ENCODE peak calls at places on chromosomes 3 and 15, in six cellular contexts. One of them, this sample, is unnamed.

GRCh38 chr15:50146661-50147060 is 27.6 kb upstream of the ATP8B4 start:
- DNase-seq in lower lobe of right lung: no peak
- DNase-seq in brain microvascular endothelial cell: no peak
- DNase-seq in iPS DF 19.7: no peak
- DNase-seq in NCI-H774: no peak
- DNase-seq in amniotic epithelial cell: no peak
- DNase-seq in this sample: no peak

GRCh38 chr3:46881819-46882376 is 4.4 kb downstream of the PTH1R start:
- DNase-seq in lower lobe of right lung: no peak
- DNase-seq in brain microvascular endothelial cell: no peak
- DNase-seq in iPS DF 19.7: no peak
- DNase-seq in NCI-H774: no peak
- DNase-seq in amniotic epithelial cell: no peak
- DNase-seq in this sample: peak; percentile 26

GRCh38 chr3:47370887-47371697 is 9.7 kb upstream of the PTPN23 start:
- DNase-seq in lower lobe of right lung: no peak
- DNase-seq in brain microvascular endothelial cell: no peak
- DNase-seq in iPS DF 19.7: no peak
- DNase-seq in NCI-H774: no peak
- DNase-seq in amniotic epithelial cell: no peak
- DNase-seq in this sample: no peak

GRCh38 chr3:137295336-137295735 is 337.6 kb downstream of the IL20RB start:
- DNase-seq in lower lobe of right lung: no peak
- DNase-seq in brain microvascular endothelial cell: no peak
- DNase-seq in iPS DF 19.7: no peak
- DNase-seq in NCI-H774: no peak
- DNase-seq in amniotic epithelial cell: no peak
- DNase-seq in this sample: no peak

GRCh38 chr3:183122257-183122932 is 23.1 kb upstream of the MCCC1 start:
- DNase-seq in lower lobe of right lung: no peak
- DNase-seq in brain microvascular endothelial cell: peak; percentile 59
- DNase-seq in iPS DF 19.7: no peak
- DNase-seq in NCI-H774: peak; percentile 65
- DNase-seq in amniotic epithelial cell: peak; percentile 49
- DNase-seq in this sample: no peak

GRCh38 chr3:13011369-13012227 is 61.6 kb downstream of the IQSEC1 start:
- DNase-seq in lower lobe of right lung: peak; percentile 80
- DNase-seq in brain microvascular endothelial cell: no peak
- DNase-seq in iPS DF 19.7: no peak
- DNase-seq in NCI-H774: no peak
- DNase-seq in amniotic epithelial cell: no peak
- DNase-seq in this sample: no peak

GRCh38 chr3:120795017-120795648 is 52.6 kb downstream of the GTF2E1 start:
- DNase-seq in lower lobe of right lung: peak; percentile 83
- DNase-seq in brain microvascular endothelial cell: peak; percentile 84
- DNase-seq in iPS DF 19.7: no peak
- DNase-seq in NCI-H774: peak; percentile 18
- DNase-seq in amniotic epithelial cell: peak; percentile 88
- DNase-seq in this sample: peak; percentile 76

GRCh38 chr15:72178976-72179585 is 18.5 kb downstream of the GRAMD2A start:
- DNase-seq in lower lobe of right lung: no peak
- DNase-seq in brain microvascular endothelial cell: no peak
- DNase-seq in iPS DF 19.7: no peak
- DNase-seq in NCI-H774: no peak
- DNase-seq in amniotic epithelial cell: no peak
- DNase-seq in this sample: peak; percentile 49

GRCh38 chr15:38176155-38176554 is 76.5 kb upstream of the SPRED1 start:
- DNase-seq in lower lobe of right lung: no peak
- DNase-seq in brain microvascular endothelial cell: peak; percentile 75
- DNase-seq in iPS DF 19.7: no peak
- DNase-seq in NCI-H774: no peak
- DNase-seq in amniotic epithelial cell: peak; percentile 92
- DNase-seq in this sample: peak; percentile 9

GRCh38 chr3:89025185-89025584 is 82.2 kb upstream of the EPHA3 start:
- DNase-seq in lower lobe of right lung: no peak
- DNase-seq in brain microvascular endothelial cell: no peak
- DNase-seq in iPS DF 19.7: no peak
- DNase-seq in NCI-H774: no peak
- DNase-seq in amniotic epithelial cell: peak; percentile 45
- DNase-seq in this sample: no peak

GRCh38 chr15:70508561-70509281 is 254.6 kb downstream of the UACA start:
- DNase-seq in lower lobe of right lung: peak; percentile 73
- DNase-seq in brain microvascular endothelial cell: peak; percentile 94
- DNase-seq in iPS DF 19.7: no peak
- DNase-seq in NCI-H774: no peak
- DNase-seq in amniotic epithelial cell: peak; percentile 89
- DNase-seq in this sample: peak; percentile 45

GRCh38 chr3:40951636-40952035 is 247.7 kb upstream of the CTNNB1 start:
- DNase-seq in lower lobe of right lung: no peak
- DNase-seq in brain microvascular endothelial cell: peak; percentile 94
- DNase-seq in iPS DF 19.7: no peak
- DNase-seq in NCI-H774: no peak
- DNase-seq in amniotic epithelial cell: peak; percentile 95
- DNase-seq in this sample: no peak

GRCh38 chr15:64911317-64912186 is at the start of gene ANKDD1A:
- DNase-seq in lower lobe of right lung: peak; percentile 64
- DNase-seq in brain microvascular endothelial cell: no peak
- DNase-seq in iPS DF 19.7: no peak
- DNase-seq in NCI-H774: peak; percentile 58
- DNase-seq in amniotic epithelial cell: peak; percentile 61
- DNase-seq in this sample: peak; percentile 69

GRCh38 chr3:32423534-32423933 is 31.9 kb downstream of the CMTM7 start:
- DNase-seq in lower lobe of right lung: no peak
- DNase-seq in brain microvascular endothelial cell: no peak
- DNase-seq in iPS DF 19.7: no peak
- DNase-seq in NCI-H774: no peak
- DNase-seq in amniotic epithelial cell: no peak
- DNase-seq in this sample: no peak

GRCh38 chr3:141659821-141660597 is 78.1 kb upstream of the RNF7 start:
- DNase-seq in lower lobe of right lung: peak; percentile 79
- DNase-seq in brain microvascular endothelial cell: peak; percentile 17
- DNase-seq in iPS DF 19.7: no peak
- DNase-seq in NCI-H774: peak; percentile 37
- DNase-seq in amniotic epithelial cell: no peak
- DNase-seq in this sample: peak; percentile 91

GRCh38 chr3:39064646-39065045 is 12.8 kb downstream of the WDR48 start:
- DNase-seq in lower lobe of right lung: no peak
- DNase-seq in brain microvascular endothelial cell: peak; percentile 15
- DNase-seq in iPS DF 19.7: no peak
- DNase-seq in NCI-H774: no peak
- DNase-seq in amniotic epithelial cell: no peak
- DNase-seq in this sample: no peak